ENCODE peak calls at places on chromosomes 11 and 22, in six cellular contexts. O, I, W, P, H and Y are unnamed samples.

GRCh38 chr11:125390949-125391348 is 105.1 kb downstream of the FEZ1 start:
- DNase-seq in I (no peak), H (no peak), W (no peak), O (no peak), P (no peak), Y (no peak)

GRCh38 chr22:33447733-33448132 is 389.6 kb upstream of the SYN3 start:
- DNase-seq in H (no peak), W (peak; percentile 46), P (no peak), I (no peak), O (no peak), Y (no peak)

GRCh38 chr22:30396871-30397655 is at the start of gene SEC14L2:
- DNase-seq in O (no peak), W (peak; percentile 79), I (no peak), P (peak; percentile 46), H (peak; percentile 90), Y (peak; percentile 26)

GRCh38 chr11:116578971-116579687 is 193.7 kb downstream of the BUD13 start:
- DNase-seq in P (no peak), W (no peak), I (peak; percentile 41), O (peak; percentile 23), H (no peak), Y (no peak)

GRCh38 chr22:46068908-46069481 is 81.3 kb upstream of the PPARA start:
- DNase-seq in P (peak; percentile 59), H (peak; percentile 68), O (no peak), I (peak; percentile 52), W (no peak), Y (peak; percentile 15)

GRCh38 chr11:65470433-65470832 is 28.4 kb upstream of the MALAT1 start:
- DNase-seq in H (no peak), P (no peak), I (no peak), O (no peak), W (no peak), Y (no peak)

GRCh38 chr22:34851918-34852662 is 213.9 kb upstream of the ISX start:
- DNase-seq in I (no peak), P (no peak), W (no peak), H (no peak), O (no peak), Y (no peak)

GRCh38 chr11:57777969-57778317 is 16.3 kb downstream of the CTNND1 start:
- DNase-seq in W (peak; percentile 55), H (no peak), O (peak; percentile 94), I (no peak), P (no peak), Y (no peak)

GRCh38 chr22:30575011-30575671 is 676 bp upstream of the GAL3ST1 start:
- DNase-seq in W (peak; percentile 42), O (no peak), H (peak; percentile 90), P (no peak), I (no peak), Y (no peak)

GRCh38 chr11:108967571-108967970 is 302.7 kb downstream of the DDX10 start:
- DNase-seq in W (no peak), P (no peak), I (no peak), H (no peak), O (no peak), Y (no peak)

GRCh38 chr11:4087551-4087950 is 7.0 kb upstream of the RRM1 start:
- DNase-seq in W (no peak), O (no peak), H (no peak), I (no peak), P (no peak), Y (no peak)